ENCODE peak calls at places on chromosomes 4 and X, in four cellular contexts. One of them, this sample, is unnamed. For H3K4me1, the result is how much of the 10 kb centered on the place peaks cover.

GRCh38 chr4:185500035-185500434 is 28.5 kb upstream of the CCDC110 start:
- DNase-seq in PC-3: no peak
- DNase-seq in lung: no peak
- DNase-seq in prostate gland: no peak
- DNase-seq in this sample: no peak

GRCh38 chr4:1715002-1715761 is 3.1 kb upstream of the SLBP start:
- DNase-seq in PC-3: no peak
- DNase-seq in lung: no peak
- DNase-seq in prostate gland: no peak
- DNase-seq in this sample: peak

GRCh38 chrX:46573896-46574336 is 351 bp downstream of the CHST7 start:
- DNase-seq in PC-3: peak
- DNase-seq in lung: peak
- DNase-seq in prostate gland: peak
- DNase-seq in this sample: peak

GRCh38 chr4:140135529-140136021 is 18.4 kb downstream of the MAML3 start:
- DNase-seq in PC-3: peak
- DNase-seq in lung: no peak
- DNase-seq in prostate gland: no peak
- DNase-seq in this sample: no peak

GRCh38 chr4:6582889-6583504 is 8.0 kb downstream of the MAN2B2 start:
- DNase-seq in PC-3: peak
- DNase-seq in lung: no peak
- DNase-seq in prostate gland: no peak
- DNase-seq in this sample: peak

GRCh38 chr4:13159041-13159620 is 325.0 kb downstream of the RAB28 start:
- DNase-seq in PC-3: peak
- DNase-seq in lung: no peak
- DNase-seq in prostate gland: no peak
- DNase-seq in this sample: no peak

GRCh38 chr4:118865091-118865708 is 23.5 kb upstream of the SYNPO2 start:
- DNase-seq in PC-3: peak
- DNase-seq in lung: peak
- DNase-seq in prostate gland: peak
- DNase-seq in this sample: peak

GRCh38 chrX:155334486-155335316 is at the start of gene CLIC2:
- DNase-seq in PC-3: peak
- DNase-seq in lung: peak
- DNase-seq in prostate gland: no peak
- DNase-seq in this sample: no peak

GRCh38 chr4:158850800-158851644 is 82.2 kb downstream of the FNIP2 start:
- DNase-seq in PC-3: peak
- DNase-seq in lung: no peak
- DNase-seq in prostate gland: peak
- DNase-seq in this sample: no peak

GRCh38 chr4:149370002-149370401 is 445.6 kb downstream of the IQCM start:
- DNase-seq in PC-3: peak
- DNase-seq in lung: no peak
- DNase-seq in prostate gland: no peak
- DNase-seq in this sample: no peak

GRCh38 chr4:173242466-173243250 is 74.0 kb downstream of the GALNT7 start:
- DNase-seq in PC-3: no peak
- DNase-seq in lung: no peak
- DNase-seq in prostate gland: no peak
- DNase-seq in this sample: no peak

GRCh38 chr4:78100060-78100459 is 42.9 kb downstream of the FRAS1 start:
- DNase-seq in PC-3: no peak
- DNase-seq in lung: no peak
- DNase-seq in prostate gland: no peak
- DNase-seq in this sample: no peak

GRCh38 chrX:30570505-30570904 is 7.1 kb downstream of the TASL start:
- DNase-seq in PC-3: peak
- DNase-seq in lung: no peak
- DNase-seq in prostate gland: no peak
- DNase-seq in this sample: no peak

GRCh38 chr4:108313546-108314339 is 145.0 kb upstream of the LEF1 start:
- DNase-seq in PC-3: no peak
- DNase-seq in lung: no peak
- DNase-seq in prostate gland: no peak
- DNase-seq in this sample: no peak

GRCh38 chr4:176499518-176499917 is 179.8 kb downstream of the SPCS3 start:
- DNase-seq in PC-3: peak
- DNase-seq in lung: no peak
- DNase-seq in prostate gland: no peak
- DNase-seq in this sample: peak

GRCh38 chr4:98512918-98513317 is 145.5 kb downstream of the TSPAN5 start:
- DNase-seq in PC-3: no peak
- DNase-seq in lung: no peak
- DNase-seq in prostate gland: no peak
- DNase-seq in this sample: no peak
- H3K4me1 ChIP-seq in PC-3: under half
- H3K4me1 ChIP-seq in lung: under half
- H3K4me1 ChIP-seq in prostate gland: under half
- H3K4me1 ChIP-seq in this sample: half or more

DNA sequence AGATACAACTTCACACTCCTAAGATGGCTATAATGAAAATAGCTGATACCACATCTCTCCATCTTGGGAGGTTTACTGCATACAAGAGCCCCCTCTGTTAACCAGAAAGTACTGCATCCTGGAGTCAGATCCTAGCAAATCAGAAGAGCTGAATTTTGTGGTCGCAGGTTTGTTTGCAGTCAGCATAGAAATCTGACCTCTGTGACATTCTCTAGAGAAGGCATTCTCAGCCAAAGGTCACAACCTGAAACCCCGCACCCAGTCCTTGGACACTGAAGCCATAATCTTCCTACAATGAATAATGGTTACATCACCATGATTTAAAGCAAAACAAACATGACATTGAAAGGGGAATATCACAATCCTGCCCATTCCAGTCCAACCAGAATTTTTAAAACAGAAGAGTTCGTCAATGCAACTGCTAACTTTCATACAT is 17.7 kb downstream of the HS6ST2 start:
- DNase-seq in PC-3: peak
- DNase-seq in lung: no peak
- DNase-seq in prostate gland: no peak
- DNase-seq in this sample: no peak
- TF ChIP-seq CTCF in PC-3: peak
- TF ChIP-seq CTCF in lung: no peak
- TF ChIP-seq CTCF in prostate gland: no peak
- TF ChIP-seq CTCF in this sample: no peak

GRCh38 chr4:26196567-26196966 is 124.2 kb upstream of the RBPJ start:
- DNase-seq in PC-3: no peak
- DNase-seq in lung: no peak
- DNase-seq in prostate gland: no peak
- DNase-seq in this sample: no peak
- H3K4me1 ChIP-seq in PC-3: under half
- H3K4me1 ChIP-seq in lung: under half
- H3K4me1 ChIP-seq in prostate gland: under half
- H3K4me1 ChIP-seq in this sample: under half

GRCh38 chrX:108447303-108447702 is 7.7 kb downstream of the COL4A5 start:
- DNase-seq in PC-3: peak
- DNase-seq in lung: no peak
- DNase-seq in prostate gland: no peak
- DNase-seq in this sample: no peak
- TF ChIP-seq CTCF in PC-3: no peak
- TF ChIP-seq CTCF in lung: no peak
- TF ChIP-seq CTCF in prostate gland: no peak
- TF ChIP-seq CTCF in this sample: no peak

GRCh38 chrX:44891642-44892041 is 18.7 kb downstream of the KDM6A start:
- DNase-seq in PC-3: no peak
- DNase-seq in lung: no peak
- DNase-seq in prostate gland: peak
- DNase-seq in this sample: no peak

GRCh38 chrX:44884944-44885343 is 12.0 kb downstream of the KDM6A start:
- DNase-seq in PC-3: no peak
- DNase-seq in lung: no peak
- DNase-seq in prostate gland: no peak
- DNase-seq in this sample: no peak

GRCh38 chrX:44889824-44890223 is 16.8 kb downstream of the KDM6A start:
- DNase-seq in PC-3: no peak
- DNase-seq in lung: no peak
- DNase-seq in prostate gland: no peak
- DNase-seq in this sample: no peak

GRCh38 chrX:44890247-44890646 is 17.3 kb downstream of the KDM6A start:
- DNase-seq in PC-3: no peak
- DNase-seq in lung: no peak
- DNase-seq in prostate gland: no peak
- DNase-seq in this sample: no peak
- H3K4me1 ChIP-seq in PC-3: under half
- H3K4me1 ChIP-seq in lung: under half
- H3K4me1 ChIP-seq in prostate gland: under half
- H3K4me1 ChIP-seq in this sample: under half

GRCh38 chr4:168028568-168028967 is 63.8 kb upstream of the ANXA10 start:
- DNase-seq in PC-3: peak
- DNase-seq in lung: no peak
- DNase-seq in prostate gland: peak
- DNase-seq in this sample: peak
- TF ChIP-seq CTCF in PC-3: peak
- TF ChIP-seq CTCF in lung: no peak
- TF ChIP-seq CTCF in prostate gland: no peak
- TF ChIP-seq CTCF in this sample: peak

GRCh38 chrX:9643807-9644206 is 121.8 kb downstream of the GPR143 start:
- DNase-seq in PC-3: no peak
- DNase-seq in lung: no peak
- DNase-seq in prostate gland: no peak
- DNase-seq in this sample: no peak
- H3K4me1 ChIP-seq in PC-3: under half
- H3K4me1 ChIP-seq in lung: under half
- H3K4me1 ChIP-seq in prostate gland: under half
- H3K4me1 ChIP-seq in this sample: under half

DNA sequence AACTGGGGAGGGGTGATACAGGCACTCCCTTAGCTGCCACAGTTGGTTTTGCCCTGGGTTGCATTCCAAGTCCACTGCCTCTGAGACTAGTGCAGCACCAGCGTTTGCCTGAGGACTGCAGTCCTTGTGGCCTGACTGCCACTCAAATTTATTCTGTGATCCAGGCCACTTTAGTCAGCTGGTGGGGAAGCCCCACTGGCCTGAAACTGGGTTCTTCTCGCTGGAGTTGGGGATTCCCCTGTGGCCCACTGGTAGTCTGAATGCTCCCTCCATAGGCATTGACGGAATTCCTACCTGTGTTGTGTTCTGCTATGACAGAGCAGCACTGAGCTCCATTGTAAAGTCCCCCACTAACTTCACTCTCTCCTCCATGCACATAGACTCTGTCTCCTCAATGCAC is 63.8 kb downstream of the PTPN13 start:
- DNase-seq in PC-3: no peak
- DNase-seq in lung: no peak
- DNase-seq in prostate gland: no peak
- DNase-seq in this sample: no peak
- TF ChIP-seq CTCF in PC-3: no peak
- TF ChIP-seq CTCF in lung: no peak
- TF ChIP-seq CTCF in prostate gland: no peak
- TF ChIP-seq CTCF in this sample: no peak

GRCh38 chr4:87041142-87041541 is 106.3 kb downstream of the AFF1 start:
- DNase-seq in PC-3: no peak
- DNase-seq in lung: no peak
- DNase-seq in prostate gland: no peak
- DNase-seq in this sample: no peak

GRCh38 chr4:87037921-87038320 is 103.1 kb downstream of the AFF1 start:
- DNase-seq in PC-3: no peak
- DNase-seq in lung: no peak
- DNase-seq in prostate gland: no peak
- DNase-seq in this sample: no peak

GRCh38 chr4:87035881-87036509 is 101.2 kb downstream of the AFF1 start:
- DNase-seq in PC-3: no peak
- DNase-seq in lung: no peak
- DNase-seq in prostate gland: no peak
- DNase-seq in this sample: no peak

GRCh38 chr4:87036713-87037112 is 101.9 kb downstream of the AFF1 start:
- DNase-seq in PC-3: no peak
- DNase-seq in lung: no peak
- DNase-seq in prostate gland: no peak
- DNase-seq in this sample: no peak

DNA sequence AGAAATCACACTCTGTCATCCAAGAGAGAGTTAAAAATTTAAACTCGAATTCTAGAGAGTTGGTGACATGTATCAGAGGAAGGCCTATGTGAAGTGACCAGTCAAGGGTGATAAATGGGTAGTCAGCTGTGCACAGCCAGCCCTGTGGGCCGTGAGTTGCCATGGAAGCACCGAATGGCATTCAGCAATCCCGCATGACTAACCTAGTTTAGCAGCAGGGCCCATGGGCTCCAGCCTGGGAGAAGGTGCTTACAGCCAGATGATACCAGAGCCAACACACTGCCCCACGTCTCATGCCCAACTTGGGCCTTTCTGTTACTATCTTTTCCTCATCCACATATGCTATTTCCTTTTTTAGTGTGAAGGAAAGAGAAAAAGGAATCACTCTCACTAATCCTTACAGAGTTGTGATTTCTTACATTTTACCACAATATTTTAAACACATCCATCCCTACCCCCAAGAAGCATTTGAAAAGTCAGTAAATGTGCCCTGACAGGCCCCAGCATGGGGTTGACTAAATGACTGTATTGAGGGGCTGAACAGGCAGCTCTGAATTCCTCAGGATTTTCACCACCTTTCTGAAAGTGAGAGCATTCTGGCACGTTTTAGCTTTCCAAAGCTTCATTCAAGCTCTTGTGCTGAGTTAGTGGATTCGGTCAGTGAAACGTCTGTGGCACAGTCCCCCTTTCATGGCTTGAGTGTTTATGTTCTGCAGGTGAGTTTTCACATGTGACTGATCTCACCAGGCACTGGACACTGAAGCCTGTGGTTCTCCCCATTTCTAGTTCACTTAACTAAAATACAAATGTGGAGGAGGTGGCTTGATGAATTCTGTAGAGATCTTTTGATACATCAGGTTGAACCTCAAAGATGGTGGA is 104.3 kb downstream of the AFF1 start:
- DNase-seq in PC-3: peak
- DNase-seq in lung: no peak
- DNase-seq in prostate gland: no peak
- DNase-seq in this sample: peak
- H3K4me1 ChIP-seq in PC-3: under half
- H3K4me1 ChIP-seq in lung: half or more
- H3K4me1 ChIP-seq in prostate gland: under half
- H3K4me1 ChIP-seq in this sample: half or more

This sample was measured in osteoblast.